ENCODE peak calls at places on chromosomes 11 and 22, in nine cellular contexts. R, X, Z, Y, W, K, S, T and Q are unnamed samples.

GRCh38 chr11:125874556-125875124 is 12.8 kb upstream of the HYLS1 start:
- DNase-seq in R (no peak), X (peak; percentile 48), Z (peak; percentile 89), Y (no peak), W (peak; percentile 49), K (peak; percentile 70), S (peak; percentile 80), T (peak; percentile 56), Q (peak; percentile 25)

GRCh38 chr11:36306888-36307287 is 10.8 kb downstream of the PRR5L start:
- DNase-seq in R (no peak), X (no peak), Z (peak; percentile 91), Y (no peak), W (no peak), K (no peak), S (peak; percentile 62), T (peak; percentile 33), Q (no peak)

GRCh38 chr22:50185384-50186087 is at the start of gene TRABD:
- DNase-seq in R (peak; percentile 95), X (peak; percentile 88), Z (peak; percentile 97), Y (peak; percentile 93), W (peak; percentile 93), K (peak; percentile 82), S (peak; percentile 88), T (peak; percentile 84), Q (peak; percentile 90)

GRCh38 chr22:37112084-37112728 is 2.7 kb upstream of the TMPRSS6 start:
- DNase-seq in R (no peak), X (no peak), Z (no peak), Y (no peak), W (no peak), K (no peak), S (no peak), T (no peak), Q (no peak)

GRCh38 chr11:32262367-32262766 is 171.5 kb downstream of the RCN1 start:
- DNase-seq in R (no peak), X (no peak), Z (no peak), Y (no peak), W (no peak), K (no peak), S (no peak), T (no peak), Q (no peak)

GRCh38 chr22:49930128-49930527 is 11.7 kb downstream of the CRELD2 start:
- DNase-seq in R (no peak), X (peak; percentile 34), Z (no peak), Y (no peak), W (no peak), K (no peak), S (no peak), T (no peak), Q (no peak)

GRCh38 chr11:113350646-113351045 is 36.3 kb downstream of the TTC12 start:
- DNase-seq in R (no peak), X (no peak), Z (no peak), Y (no peak), W (no peak), K (no peak), S (no peak), T (no peak), Q (no peak)

GRCh38 chr11:126328938-126329643 is 25.2 kb downstream of the DCPS start:
- DNase-seq in R (peak; percentile 56), X (no peak), Z (no peak), Y (no peak), W (no peak), K (no peak), S (no peak), T (no peak), Q (no peak)

GRCh38 chr11:118340437-118340836 is 2.1 kb downstream of the CD3D start:
- DNase-seq in R (no peak), X (no peak), Z (no peak), Y (no peak), W (no peak), K (no peak), S (no peak), T (no peak), Q (no peak)

GRCh38 chr11:118341749-118342489 is 586 bp downstream of the CD3D start:
- DNase-seq in R (no peak), X (no peak), Z (no peak), Y (no peak), W (no peak), K (no peak), S (no peak), T (no peak), Q (no peak)

GRCh38 chr11:118343248-118343647 is 743 bp upstream of the CD3D start:
- DNase-seq in R (no peak), X (no peak), Z (no peak), Y (no peak), W (no peak), K (no peak), S (no peak), T (no peak), Q (no peak)

GRCh38 chr11:118343981-118344521 is at the start of gene CD3G:
- DNase-seq in R (no peak), X (no peak), Z (no peak), Y (peak; percentile 50), W (peak; percentile 32), K (no peak), S (no peak), T (no peak), Q (no peak)

GRCh38 chr11:118342503-118343161 is at the start of gene CD3D:
- DNase-seq in R (no peak), X (no peak), Z (no peak), Y (no peak), W (no peak), K (no peak), S (no peak), T (no peak), Q (no peak)
- H3K4me1 ChIP-seq in R (no peaks in the 10 kb centered on the region), X (no peaks in the 10 kb centered on the region), Z (no peaks in the 10 kb centered on the region), Y (no peaks in the 10 kb centered on the region), W (no peaks in the 10 kb centered on the region), K (no peaks in the 10 kb centered on the region), S (no peaks in the 10 kb centered on the region), T (no peaks in the 10 kb centered on the region), Q (no peaks in the 10 kb centered on the region)

GRCh38 chr22:11626422-11626773 is 3901.6 kb upstream of the OR11H1 start:
- DNase-seq in R (no peak), X (no peak), Z (no peak), Y (peak; percentile 10), W (no peak), K (no peak), S (no peak), T (no peak), Q (no peak)

GRCh38 chr22:11628651-11629511 is 3899.1 kb upstream of the OR11H1 start:
- DNase-seq in R (no peak), X (no peak), Z (no peak), Y (peak; percentile 18), W (no peak), K (no peak), S (no peak), T (no peak), Q (no peak)

GRCh38 chr22:11627798-11628650 is 3900.0 kb upstream of the OR11H1 start:
- DNase-seq in R (no peak), X (no peak), Z (no peak), Y (peak; percentile 28), W (no peak), K (no peak), S (no peak), T (no peak), Q (no peak)

GRCh38 chr22:11627436-11627797 is 3900.6 kb upstream of the OR11H1 start:
- DNase-seq in R (no peak), X (no peak), Z (no peak), Y (peak; percentile 26), W (no peak), K (no peak), S (no peak), T (no peak), Q (no peak)

DNA sequence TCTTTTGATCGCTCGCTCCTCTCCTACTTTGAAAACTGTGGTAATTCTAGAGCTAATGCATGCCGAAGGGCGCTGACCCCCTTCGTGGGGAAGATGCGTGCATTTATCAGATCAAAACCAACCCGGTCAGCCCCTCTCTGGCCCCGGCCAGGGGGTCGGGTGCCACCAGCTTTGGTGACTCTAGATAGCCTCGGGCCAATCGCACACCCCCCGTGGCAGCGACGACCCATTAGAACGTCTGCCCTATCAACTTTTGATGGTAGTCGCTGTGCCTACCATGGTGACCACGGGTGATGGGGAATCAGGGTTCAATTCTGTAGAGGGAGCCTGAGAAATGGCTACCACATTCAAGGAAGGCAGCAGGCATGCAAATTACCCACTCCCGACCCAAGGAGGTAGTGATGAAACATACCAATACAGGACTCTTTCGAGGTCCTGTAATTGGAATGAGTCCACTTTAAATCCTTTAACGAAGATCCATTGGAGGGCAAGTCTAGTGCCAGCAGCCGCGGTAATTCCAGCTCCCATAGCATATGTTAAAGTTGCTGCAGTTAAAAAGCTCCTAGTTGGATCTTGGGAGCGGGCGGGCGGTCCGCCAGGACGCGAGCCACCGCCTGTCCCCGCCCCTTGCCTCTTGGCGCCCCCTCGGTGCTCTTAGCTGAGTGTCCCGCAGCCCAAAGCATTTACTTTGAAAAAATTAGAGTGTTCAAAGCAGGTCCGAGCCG is 3898.2 kb upstream of the OR11H1 start:
- DNase-seq in R (no peak), X (no peak), Z (no peak), Y (peak; percentile 10), W (no peak), K (no peak), S (no peak), T (no peak), Q (no peak)
- H3K9me3 ChIP-seq in R (no peaks in the 10 kb centered on the region), X (no peaks in the 10 kb centered on the region), Z (no peaks in the 10 kb centered on the region), Y (peaks cover 59% of the 10 kb centered on the region), W (peaks cover 50% of the 10 kb centered on the region), K (peaks cover 49% of the 10 kb centered on the region), S (no peaks in the 10 kb centered on the region), T (peaks cover 14% of the 10 kb centered on the region), Q (peaks cover 60% of the 10 kb centered on the region)

DNA sequence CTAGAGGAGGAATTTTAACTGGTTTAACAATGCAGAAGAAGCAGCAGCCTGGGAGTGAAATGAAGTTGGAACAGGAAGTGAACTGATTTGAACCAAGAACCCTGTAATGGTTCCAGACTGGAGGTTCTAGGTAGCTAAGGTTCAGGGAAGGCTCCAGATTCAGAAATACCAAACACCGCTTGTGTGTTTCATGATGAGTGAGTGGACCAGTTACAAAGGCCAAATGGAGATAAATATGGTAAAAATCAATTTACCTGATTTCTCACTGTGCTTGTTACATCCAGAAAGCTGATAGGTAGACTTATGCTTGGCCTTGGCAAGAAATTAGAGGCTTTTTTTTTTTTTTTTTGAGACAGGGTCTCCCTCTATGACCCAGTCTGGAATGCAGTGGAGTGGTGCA is 12.9 kb downstream of the ATG13 start:
- DNase-seq in R (no peak), X (no peak), Z (no peak), Y (no peak), W (no peak), K (no peak), S (no peak), T (no peak), Q (no peak)
- H3K4me1 ChIP-seq in R (no peaks in the 10 kb centered on the region), X (no peaks in the 10 kb centered on the region), Z (peaks cover 9% of the 10 kb centered on the region), Y (no peaks in the 10 kb centered on the region), W (no peaks in the 10 kb centered on the region), K (no peaks in the 10 kb centered on the region), S (no peaks in the 10 kb centered on the region), T (no peaks in the 10 kb centered on the region), Q (peaks cover 11% of the 10 kb centered on the region)

GRCh38 chr11:28696591-28696990 is 588.4 kb downstream of the METTL15 start:
- DNase-seq in R (no peak), X (no peak), Z (no peak), Y (no peak), W (no peak), K (peak; percentile 10), S (no peak), T (no peak), Q (no peak)

DNA sequence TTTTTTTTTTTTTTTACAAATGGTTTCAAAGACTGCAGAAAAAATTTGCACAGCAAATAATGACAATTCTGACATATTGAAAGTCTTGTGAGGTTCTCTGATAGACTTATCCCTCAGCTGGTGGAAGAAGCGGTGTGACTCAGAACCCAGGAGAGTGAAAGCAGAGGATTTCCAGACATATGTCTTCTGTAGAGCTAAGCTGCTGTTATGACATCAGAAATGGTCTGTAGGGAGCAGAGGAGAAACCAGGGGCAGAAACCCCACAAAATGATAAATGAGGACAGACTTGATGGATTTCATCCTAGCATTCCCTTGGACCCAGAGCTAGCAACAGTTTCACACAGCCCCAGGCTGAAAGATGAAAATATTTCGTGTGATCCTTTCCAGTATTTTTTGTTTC is 582.6 kb downstream of the METTL15 start:
- DNase-seq in R (no peak), X (no peak), Z (peak; percentile 55), Y (no peak), W (no peak), K (peak; percentile 75), S (peak; percentile 6), T (no peak), Q (no peak)
- H3K9me3 ChIP-seq in R (no peaks in the 10 kb centered on the region), X (no peaks in the 10 kb centered on the region), Z (no peaks in the 10 kb centered on the region), Y (no peaks in the 10 kb centered on the region), W (no peaks in the 10 kb centered on the region), K (no peaks in the 10 kb centered on the region), S (no peaks in the 10 kb centered on the region), T (peaks cover 2% of the 10 kb centered on the region), Q (no peaks in the 10 kb centered on the region)